ENCODE peak calls at places on chromosome 16, in four cellular contexts. D is SK-N-SH, M is GM12878, L is HepG2. T is an unnamed sample.

GRCh38 chr16:85163278-85164112 is 51.2 kb upstream of the CIBAR2 start:
- DNase-seq in M (no peak), D (no peak), L (no peak), T (no peak)

GRCh38 chr16:47732122-47732805 is 271.1 kb downstream of the PHKB start:
- DNase-seq in L (no peak), M (no peak), D (no peak), T (no peak)

GRCh38 chr16:3641801-3642396 is 12.6 kb upstream of the DNASE1 start:
- DNase-seq in D (peak; percentile 46), L (no peak), M (no peak), T (peak; percentile 5)

GRCh38 chr16:1108299-1109252 is 12.5 kb upstream of the C1QTNF8 start:
- DNase-seq in L (no peak), D (no peak), M (no peak), T (no peak)

GRCh38 chr16:47787695-47788094 is 326.6 kb downstream of the PHKB start:
- DNase-seq in M (no peak), L (no peak), D (no peak), T (no peak)

GRCh38 chr16:3187798-3188674 is at the start of gene OR1F1:
- DNase-seq in L (peak; percentile 71), D (peak; percentile 78), M (no peak), T (no peak)

GRCh38 chr16:74169687-74170522 is 126.7 kb upstream of the PSMD7 start:
- DNase-seq in D (no peak), M (no peak), L (no peak), T (no peak)

GRCh38 chr16:14634389-14634725 is 1.6 kb downstream of the BFAR start:
- DNase-seq in M (no peak), L (no peak), D (no peak), T (no peak)

GRCh38 chr16:85329059-85329812 is 217.0 kb upstream of the CIBAR2 start:
- DNase-seq in M (no peak), D (peak; percentile 73), L (no peak), T (no peak)

GRCh38 chr16:2288701-2289100 is 20.8 kb upstream of the RNPS1 start:
- DNase-seq in D (no peak), M (no peak), L (no peak), T (no peak)

GRCh38 chr16:24041834-24042631 is 206.2 kb downstream of the PRKCB start:
- DNase-seq in D (peak; percentile 75), M (peak; percentile 45), L (peak; percentile 50), T (peak; percentile 76)

GRCh38 chr16:64659863-64660262 is 462.0 kb downstream of the CDH11 start:
- DNase-seq in M (no peak), D (no peak), L (no peak), T (no peak)

GRCh38 chr16:64654137-64654652 is 467.7 kb downstream of the CDH11 start:
- DNase-seq in D (no peak), L (no peak), M (no peak), T (no peak)

GRCh38 chr16:64656471-64656870 is 465.4 kb downstream of the CDH11 start:
- DNase-seq in L (no peak), M (no peak), D (no peak), T (no peak)

DNA sequence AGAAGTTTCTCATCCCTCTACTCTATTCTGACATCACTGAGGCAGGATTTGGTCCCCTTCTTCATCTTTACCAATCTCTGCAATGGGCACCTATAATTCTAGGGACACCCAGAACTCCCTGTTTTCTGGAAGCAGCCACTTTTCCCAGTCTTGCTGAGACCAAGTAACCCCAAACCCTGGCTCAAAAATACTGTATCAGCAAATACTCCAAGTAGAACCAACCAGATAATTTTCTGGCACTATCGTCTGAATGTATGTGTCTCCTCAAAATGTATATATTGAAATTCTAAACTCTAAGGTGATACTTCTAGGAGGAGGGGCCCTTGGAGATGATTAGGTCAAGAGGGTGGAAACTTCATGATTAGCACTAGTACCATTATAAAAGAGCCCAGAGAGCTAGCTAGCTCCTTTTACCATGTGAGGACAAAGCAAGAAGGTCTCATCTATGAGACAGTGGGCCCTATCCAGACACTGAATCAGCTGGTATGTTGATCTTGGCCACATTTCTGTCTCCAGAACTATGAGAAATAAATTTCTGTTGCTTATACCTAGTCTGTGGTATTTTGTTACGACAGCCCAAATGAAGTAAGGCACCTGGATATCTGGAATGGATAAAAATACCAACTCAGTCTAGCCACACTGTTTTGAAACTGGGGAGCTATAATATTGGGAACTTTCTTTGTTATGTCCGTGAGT is 464.4 kb downstream of the CDH11 start:
- DNase-seq in M (no peak), D (no peak), L (no peak), T (no peak)
- TF ChIP-seq NFIC in M (no peak), D (peak; percentile 75), L (no peak), T (no peak)

DNA sequence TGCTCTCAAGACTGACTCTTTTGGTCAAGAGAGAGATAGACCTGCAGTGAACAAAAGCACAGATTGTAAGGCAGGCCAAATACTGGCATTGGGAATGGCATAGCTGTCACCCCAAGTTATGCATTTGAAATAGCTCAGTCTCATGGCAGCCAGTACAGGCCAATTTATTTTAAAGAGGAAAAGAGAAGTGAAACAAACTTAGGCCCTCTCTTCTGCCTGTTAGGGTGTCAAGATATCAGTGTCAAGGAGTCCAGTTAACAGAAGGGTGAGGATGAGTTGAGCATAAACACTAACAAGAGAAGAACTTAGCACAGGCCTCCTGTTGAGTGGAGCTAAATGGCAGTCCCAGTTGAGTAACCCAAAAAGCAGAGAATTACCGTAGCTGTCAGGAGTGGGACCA is 215.6 kb downstream of the IRX3 start:
- DNase-seq in M (peak; percentile 3), L (no peak), D (no peak), T (no peak)
- TF ChIP-seq NFIC in M (no peak), L (no peak), D (no peak), T (no peak)

DNA sequence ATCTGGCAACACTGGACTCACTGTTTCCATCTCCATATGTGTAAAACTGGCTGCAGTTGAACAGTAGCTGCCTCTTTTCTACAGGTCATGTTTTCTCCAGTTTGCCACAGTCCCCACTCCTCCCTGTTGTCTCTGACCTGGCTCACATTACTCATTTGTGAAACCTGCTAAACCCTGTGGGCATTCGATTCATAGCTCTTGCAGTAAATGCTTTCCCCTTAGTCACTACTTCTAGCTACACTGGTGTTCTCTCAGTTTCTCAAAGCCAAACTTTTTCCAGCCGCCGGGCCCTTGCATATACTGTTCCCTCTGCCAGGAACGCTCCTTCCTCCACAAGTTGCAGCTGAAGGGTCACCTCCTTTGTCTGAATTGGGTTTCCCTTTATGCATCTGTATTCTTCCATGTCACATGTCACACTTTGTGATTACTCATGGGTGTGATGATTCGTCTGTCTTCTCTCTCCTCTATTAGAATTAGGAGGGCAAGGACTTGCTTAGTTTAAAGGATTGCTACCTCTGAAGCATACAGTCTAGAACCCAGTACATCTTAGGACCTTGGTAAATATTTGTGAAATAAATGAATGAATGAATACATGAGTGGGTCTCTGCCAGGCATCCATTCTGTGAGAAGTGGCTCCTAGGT is 15.0 kb upstream of the MT4 start:
- DNase-seq in D (no peak), L (no peak), M (no peak), T (no peak)
- TF ChIP-seq NFIC in D (no peak), L (no peak), M (no peak), T (no peak)

DNA sequence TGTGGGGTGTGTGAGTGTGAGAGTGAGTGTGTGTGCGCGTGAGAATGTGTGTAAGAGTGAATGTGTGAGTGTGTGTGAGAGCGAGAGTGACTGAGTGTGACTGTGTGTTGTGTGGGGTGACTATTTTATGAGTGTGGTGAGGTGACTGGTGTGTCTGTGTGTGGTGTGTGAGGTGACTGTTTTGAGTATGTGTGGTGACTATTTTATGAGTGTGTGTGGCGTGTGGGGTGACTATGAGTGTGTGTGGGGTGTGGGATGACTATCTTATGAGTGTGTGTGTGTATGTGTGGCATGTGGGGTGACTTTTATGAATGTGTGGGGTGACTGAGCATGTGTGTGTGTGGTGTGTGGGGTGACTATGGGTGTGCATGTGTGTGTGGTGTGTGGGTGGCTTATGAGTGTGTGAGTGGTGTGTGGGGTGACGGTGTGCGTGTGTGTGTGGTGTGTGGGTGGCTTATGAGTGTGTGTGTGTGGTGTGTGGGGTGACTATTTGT is 152.9 kb upstream of the PLCG2 start:
- DNase-seq in M (no peak), L (no peak), D (no peak), T (no peak)
- TF ChIP-seq NFIC in M (peak; percentile 53), L (no peak), D (no peak), T (peak; percentile 16)

GRCh38 chr16:81645925-81646324 is 133.2 kb upstream of the PLCG2 start:
- DNase-seq in M (no peak), D (no peak), L (no peak), T (no peak)
- TF ChIP-seq NFIC in M (no peak), D (no peak), L (no peak), T (no peak)